ENCODE peak calls at places on chromosomes 16 and 17, in five cellular contexts. Z is globus pallidus; N is T follicular helper cell; W is type B pancreatic cell; S is stimulated activated CD8-positive, alpha-beta memory T cell treated with anti-CD3 and anti-CD28 coated beads, Interleukin-2, amount 100 ng/mL, for 1 hour. P is an unnamed sample.

GRCh38 chr17:81870155-81870977 is 771 bp downstream of the ARHGDIA start:
- DNase-seq in Z (no peak), N (no peak), W (no peak), S (no peak), P (peak)

GRCh38 chr17:7695586-7695985 is 7.3 kb downstream of the WRAP53 start:
- DNase-seq in Z (no peak), N (no peak), W (no peak), S (no peak), P (no peak)

GRCh38 chr17:12977008-12977751 is 40.6 kb downstream of the ELAC2 start:
- DNase-seq in Z (no peak), N (no peak), W (no peak), S (no peak), P (no peak)

GRCh38 chr16:7405166-7405565 is 72.5 kb downstream of the RBFOX1 start:
- DNase-seq in Z (peak), N (no peak), W (no peak), S (no peak), P (no peak)

GRCh38 chr17:5413682-5414081 is 5.8 kb downstream of the NUP88 start:
- DNase-seq in Z (no peak), N (no peak), W (no peak), S (no peak), P (no peak)

GRCh38 chr17:8887834-8888703 is 20.6 kb upstream of the PIK3R6 start:
- DNase-seq in Z (peak), N (no peak), W (no peak), S (no peak), P (no peak)

GRCh38 chr17:16061631-16062030 is 62.0 kb downstream of the TTC19 start:
- DNase-seq in Z (no peak), N (no peak), W (no peak), S (no peak), P (no peak)

GRCh38 chr17:7716299-7716886 is 1.2 kb upstream of the DNAH2 start:
- DNase-seq in Z (no peak), N (no peak), W (no peak), S (no peak), P (no peak)

GRCh38 chr16:59654455-59654854 is 920.3 kb upstream of the GOT2 start:
- DNase-seq in Z (no peak), N (no peak), W (no peak), S (no peak), P (no peak)

GRCh38 chr16:27264151-27264550 is 4.4 kb downstream of the NSMCE1 start:
- DNase-seq in Z (no peak), N (no peak), W (no peak), S (no peak), P (no peak)

GRCh38 chr16:30351586-30352419 is 3.3 kb downstream of the CD2BP2 start:
- DNase-seq in Z (peak), N (no peak), W (no peak), S (no peak), P (no peak)

GRCh38 chr16:14331020-14331419 is 259.9 kb downstream of the MRTFB start:
- DNase-seq in Z (no peak), N (no peak), W (no peak), S (no peak), P (no peak)

GRCh38 chr17:29178750-29179231 is 1.4 kb downstream of the MYO18A start:
- DNase-seq in Z (peak), N (no peak), W (no peak), S (no peak), P (no peak)

GRCh38 chr17:66789961-66790421 is 44.9 kb upstream of the CACNG5 start:
- DNase-seq in Z (no peak), N (no peak), W (no peak), S (no peak), P (no peak)

GRCh38 chr17:44400226-44400847 is 10.9 kb upstream of the ITGA2B start:
- DNase-seq in Z (no peak), N (no peak), W (no peak), S (no peak), P (no peak)

P was measured in CD4-positive, alpha-beta memory T cell.